ENCODE peak calls at places on chromosomes 7 and 10, in ten cellular contexts. X is GM12865, W is cardiac muscle cell, F is cardiac fibroblast, H is choroid plexus epithelial cell, J is neural crest cell, P is astrocyte of the spinal cord, M is Peyer's patch, A is AG04449, Q is left ventricle myocardium inferior. C is an unnamed sample.

GRCh38 chr7:104922187-104923009 is 91.6 kb upstream of the KMT2E start:
- DNase-seq in H (peak), M (no peak), P (no peak), W (peak), A (no peak), F (peak), X (no peak), Q (no peak), J (no peak), C (no peak)

GRCh38 chr10:5956146-5956914 is 21.0 kb downstream of the IL15RA start:
- DNase-seq in J (no peak), W (no peak), A (no peak), P (no peak), X (no peak), F (no peak), H (no peak), M (peak), Q (no peak), C (no peak)

GRCh38 chr7:115005942-115006341 is 84.0 kb downstream of the MDFIC start:
- DNase-seq in M (no peak), H (peak), Q (no peak), J (no peak), F (no peak), W (no peak), X (no peak), A (no peak), P (no peak), C (no peak)

GRCh38 chr10:119073584-119073983 is 7.0 kb downstream of the EIF3A start:
- DNase-seq in F (no peak), J (no peak), X (no peak), P (no peak), H (no peak), W (no peak), Q (no peak), A (no peak), M (no peak), C (no peak)

GRCh38 chr10:79137826-79138225 is 69.1 kb downstream of the ZMIZ1 start:
- DNase-seq in H (peak), X (peak), W (peak), Q (peak), F (no peak), P (peak), M (peak), J (no peak), A (no peak), C (peak)

GRCh38 chr7:151292850-151293249 is 44.4 kb upstream of the SMARCD3 start:
- DNase-seq in H (no peak), F (no peak), A (no peak), X (no peak), J (no peak), M (no peak), P (no peak), Q (no peak), W (no peak), C (no peak)

GRCh38 chr10:70074971-70075370 is 22.3 kb downstream of the MACROH2A2 start:
- DNase-seq in H (no peak), P (no peak), A (no peak), M (no peak), J (no peak), F (no peak), X (no peak), Q (no peak), W (no peak), C (no peak)

GRCh38 chr7:22617166-22617565 is 109.8 kb upstream of the IL6 start:
- DNase-seq in H (no peak), J (no peak), F (peak), Q (no peak), W (no peak), X (peak), A (no peak), M (no peak), P (no peak), C (no peak)

GRCh38 chr10:113100299-113100680 is 150.2 kb downstream of the TCF7L2 start:
- DNase-seq in A (no peak), F (no peak), J (no peak), Q (no peak), W (no peak), M (no peak), P (no peak), H (no peak), X (no peak), C (no peak)

GRCh38 chr7:152711444-152711944 is 35.6 kb upstream of the XRCC2 start:
- DNase-seq in W (no peak), H (no peak), X (no peak), M (no peak), P (no peak), A (no peak), J (no peak), F (no peak), Q (no peak), C (no peak)

GRCh38 chr7:932651-932975 is 21.9 kb downstream of the ADAP1 start:
- DNase-seq in J (no peak), W (no peak), H (no peak), A (no peak), M (peak), Q (no peak), X (no peak), P (no peak), F (no peak), C (no peak)

GRCh38 chr10:33150146-33150545 is 184.3 kb downstream of the NRP1 start:
- DNase-seq in Q (no peak), H (peak), W (peak), A (no peak), J (no peak), P (no peak), M (no peak), X (no peak), F (no peak), C (no peak)

GRCh38 chr7:37916673-37917660 is at the start of gene SFRP4:
- DNase-seq in W (peak), H (peak), A (no peak), M (peak), X (peak), F (peak), J (peak), Q (peak), P (peak), C (peak)
- TF ChIP-seq CTCF in W (peak), H (peak), A (peak), M (no peak), X (peak), F (peak), J (peak), Q (peak), P (peak), C (peak)

GRCh38 chr7:66837661-66838060 is 83.4 kb upstream of the TMEM248 start:
- DNase-seq in Q (no peak), A (no peak), M (no peak), H (no peak), P (no peak), J (no peak), W (no peak), F (no peak), X (no peak), C (no peak)

GRCh38 chr7:66839814-66840213 is 81.2 kb upstream of the TMEM248 start:
- DNase-seq in W (no peak), Q (no peak), F (no peak), X (no peak), A (no peak), J (no peak), H (no peak), P (no peak), M (no peak), C (no peak)

GRCh38 chr7:66832531-66833351 is 88.3 kb upstream of the TMEM248 start:
- DNase-seq in A (no peak), F (no peak), J (no peak), W (no peak), M (no peak), Q (no peak), P (no peak), H (no peak), X (no peak), C (no peak)

GRCh38 chr7:66840316-66840715 is 80.7 kb upstream of the TMEM248 start:
- DNase-seq in W (no peak), M (no peak), A (no peak), P (no peak), X (no peak), F (no peak), J (no peak), Q (no peak), H (no peak), C (no peak)

DNA sequence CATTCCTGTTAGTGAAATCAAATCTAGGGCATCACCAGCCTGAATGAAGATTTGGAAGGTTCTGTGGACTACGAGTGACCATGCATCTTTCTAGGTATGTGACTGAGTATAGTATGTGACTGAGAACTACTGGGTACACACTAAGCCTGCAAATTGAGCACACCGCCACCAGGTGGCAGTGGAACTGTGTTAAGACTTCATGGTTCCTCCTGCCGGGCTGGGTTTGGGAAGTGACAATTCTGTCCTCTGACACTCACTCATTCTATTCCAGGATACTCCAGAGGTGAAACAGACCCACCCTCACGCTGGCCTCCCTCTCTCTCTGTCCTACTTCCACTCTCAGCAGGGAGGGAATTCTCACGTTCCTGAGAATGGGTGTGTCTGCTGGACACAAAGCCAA is 84.0 kb upstream of the TMEM248 start:
- DNase-seq in A (no peak), F (peak), J (peak), X (peak), H (peak), Q (no peak), P (peak), W (peak), M (peak), C (peak)
- TF ChIP-seq CTCF in A (peak), F (peak), J (peak), X (peak), H (peak), Q (no peak), P (peak), W (peak), M (no peak), C (peak)

GRCh38 chr7:45869426-45869825 is 3.5 kb downstream of the CCDC201 start:
- DNase-seq in F (no peak), M (no peak), H (peak), P (peak), A (peak), Q (no peak), X (no peak), J (no peak), W (peak), C (no peak)

GRCh38 chr7:45873355-45873754 is 473 bp upstream of the CCDC201 start:
- DNase-seq in W (no peak), F (no peak), Q (no peak), X (no peak), J (no peak), H (no peak), P (no peak), M (no peak), A (no peak), C (no peak)

GRCh38 chr7:45873035-45873354 is at the start of gene CCDC201:
- DNase-seq in P (no peak), X (no peak), Q (no peak), H (no peak), W (no peak), M (no peak), A (no peak), F (no peak), J (no peak), C (no peak)

GRCh38 chr7:45874408-45875131 is 1.7 kb upstream of the CCDC201 start:
- DNase-seq in X (no peak), Q (no peak), M (no peak), W (peak), H (peak), A (peak), J (no peak), F (peak), P (peak), C (no peak)

GRCh38 chr7:45872116-45873034 is 507 bp downstream of the CCDC201 start:
- DNase-seq in H (peak), W (peak), X (peak), J (no peak), Q (no peak), A (no peak), M (no peak), F (peak), P (no peak), C (no peak)
- TF ChIP-seq CTCF in H (peak), W (peak), X (peak), J (peak), Q (peak), A (peak), M (no peak), F (peak), P (peak), C (no peak)

DNA sequence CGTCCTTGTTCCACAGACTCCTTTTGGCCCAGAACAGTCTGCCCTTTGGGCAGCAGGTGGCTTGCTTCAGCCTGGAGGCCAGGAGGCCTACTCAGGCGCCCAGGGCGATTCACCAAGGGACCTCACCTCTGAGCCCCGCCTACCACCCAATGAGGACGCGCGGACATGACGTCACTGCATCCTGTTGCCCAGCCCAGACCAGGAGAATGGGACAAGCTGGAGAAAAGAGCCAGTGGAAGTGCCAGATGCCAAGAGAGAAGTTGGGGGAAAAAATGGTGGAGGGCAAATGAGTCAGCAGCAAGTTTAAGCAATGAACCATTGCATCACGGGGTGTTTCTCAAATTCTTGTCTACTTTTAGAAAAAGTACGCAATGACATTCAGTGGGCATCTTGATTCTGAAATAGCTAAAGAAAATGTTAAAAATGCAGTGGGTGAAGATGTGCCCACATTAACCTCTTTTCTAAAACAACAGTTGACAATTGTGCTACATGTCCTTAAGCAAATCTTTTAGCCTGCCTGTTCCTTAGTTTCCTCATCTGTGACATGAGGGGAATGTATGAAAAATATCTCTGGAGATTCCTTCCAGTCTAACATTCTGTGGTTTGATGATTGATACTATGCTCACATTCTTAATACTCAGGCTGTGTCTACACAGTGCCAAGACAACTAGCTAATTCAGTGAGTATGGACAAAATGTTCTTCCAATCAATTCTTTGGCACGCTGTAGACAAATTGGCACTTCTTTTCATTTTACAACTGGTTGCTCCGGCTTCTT is 23.9 kb upstream of the LEP start:
- DNase-seq in P (peak), H (peak), A (no peak), M (no peak), W (peak), Q (peak), X (no peak), J (no peak), F (peak), C (no peak)
- TF ChIP-seq CTCF in P (no peak), H (no peak), A (no peak), M (no peak), W (no peak), Q (no peak), X (no peak), J (no peak), F (peak), C (no peak)

DNA sequence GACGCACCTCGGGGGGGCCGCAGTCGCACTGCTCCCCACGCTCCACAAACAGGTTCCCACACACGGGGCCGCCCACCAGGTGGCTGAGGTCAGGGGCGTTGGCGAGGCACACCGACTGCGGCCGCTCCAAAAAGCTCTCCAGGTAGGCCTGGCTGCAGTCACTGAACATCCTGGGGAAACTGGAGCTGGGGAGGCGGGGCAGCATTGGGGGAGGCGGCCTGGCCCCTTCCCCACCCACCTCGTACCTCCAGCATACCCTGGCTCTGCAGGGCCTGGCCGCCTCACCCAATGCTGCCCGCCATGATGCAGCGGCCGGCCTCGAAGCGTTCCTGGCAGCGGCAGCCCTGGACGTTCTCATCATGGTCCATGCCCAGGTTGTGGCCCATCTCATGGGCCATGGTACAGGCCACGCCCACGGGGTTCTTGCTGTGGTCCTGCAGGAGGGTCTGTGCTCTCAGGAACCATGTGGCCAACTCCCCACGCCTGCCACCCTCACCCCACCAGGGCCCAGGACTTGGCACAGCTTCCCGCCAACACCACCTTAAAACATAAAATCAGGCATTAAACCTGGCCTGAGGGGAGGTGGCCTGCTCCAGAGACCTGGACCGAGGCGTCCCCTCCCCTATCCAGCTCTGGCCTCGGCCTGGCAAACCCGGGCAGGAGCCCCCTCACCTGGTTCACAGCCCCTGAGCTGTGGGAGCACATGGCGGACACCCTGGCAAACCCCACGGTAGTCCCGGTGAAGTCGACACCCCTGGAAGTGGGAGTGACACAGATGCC is 5.0 kb downstream of the ADAM8 start:
- DNase-seq in M (no peak), J (no peak), W (no peak), H (no peak), Q (no peak), X (no peak), F (no peak), P (no peak), A (no peak), C (no peak)
- TF ChIP-seq CTCF in M (no peak), J (no peak), W (no peak), H (no peak), Q (no peak), X (no peak), F (no peak), P (no peak), A (no peak), C (no peak)

GRCh38 chr7:55052726-55053431 is 34.1 kb downstream of the EGFR start:
- DNase-seq in H (peak), P (peak), X (no peak), J (no peak), W (no peak), F (peak), M (no peak), Q (no peak), A (no peak), C (no peak)

GRCh38 chr7:55052081-55052480 is 33.3 kb downstream of the EGFR start:
- DNase-seq in W (peak), F (peak), H (peak), M (no peak), Q (no peak), J (no peak), X (no peak), P (peak), A (no peak), C (no peak)

GRCh38 chr7:55048221-55048859 is 29.5 kb downstream of the EGFR start:
- DNase-seq in Q (no peak), H (no peak), W (no peak), A (no peak), P (no peak), F (peak), X (no peak), M (no peak), J (no peak), C (no peak)

GRCh38 chr7:55053651-55054226 is 34.9 kb downstream of the EGFR start:
- DNase-seq in J (no peak), H (no peak), M (no peak), P (no peak), Q (no peak), X (no peak), W (no peak), A (no peak), F (peak), C (no peak)

DNA sequence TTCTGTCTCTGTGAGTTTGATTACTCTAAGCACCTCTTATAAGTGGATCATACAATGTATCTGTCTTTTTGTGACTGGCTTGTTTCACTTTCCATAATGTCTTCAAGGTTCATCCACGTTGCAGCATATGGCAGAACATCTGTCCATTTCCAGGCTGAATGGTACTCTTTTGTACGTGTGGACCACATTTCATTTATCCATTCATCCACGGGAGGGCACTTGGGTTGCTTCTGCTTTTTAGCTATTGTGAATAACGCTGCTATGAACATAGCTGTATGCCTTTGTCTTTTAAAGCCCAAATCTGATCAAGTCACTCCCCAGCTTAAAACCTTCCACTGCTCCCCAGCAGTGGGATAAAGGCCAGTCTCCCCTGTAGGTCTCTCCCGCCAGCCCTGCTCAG is 31.5 kb downstream of the EGFR start:
- DNase-seq in Q (no peak), J (no peak), A (no peak), F (peak), P (no peak), X (peak), M (no peak), W (no peak), H (no peak), C (no peak)
- TF ChIP-seq CTCF in Q (no peak), J (no peak), A (peak), F (no peak), P (no peak), X (peak), M (no peak), W (no peak), H (peak), C (no peak)

DNA sequence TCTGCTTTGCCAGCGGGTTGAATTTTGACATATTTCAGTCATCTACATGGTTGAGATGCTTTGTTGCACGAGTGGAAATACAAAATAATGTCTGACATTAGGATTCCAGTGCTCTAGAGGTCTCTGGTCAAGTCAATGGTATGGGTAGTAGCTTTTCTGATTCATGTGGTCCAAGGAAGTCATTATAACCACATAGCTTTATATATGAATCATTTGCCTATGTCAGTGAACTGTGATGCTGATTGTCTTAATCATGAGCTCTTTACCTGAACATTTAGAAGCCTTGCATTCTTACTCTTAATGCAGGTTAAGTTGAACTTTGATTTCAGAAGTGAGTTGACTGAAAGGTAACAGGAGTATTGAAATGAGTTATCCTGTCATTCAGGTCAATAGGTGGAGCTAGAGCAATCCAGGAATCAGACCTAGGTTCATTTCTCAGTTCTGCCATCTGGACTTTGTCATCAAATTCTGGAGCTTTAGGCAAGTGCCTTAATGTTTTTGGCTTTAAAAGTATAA is 3.3 kb downstream of the MAPK8 start:
- DNase-seq in X (peak), H (peak), P (peak), A (no peak), Q (no peak), M (no peak), J (no peak), W (peak), F (peak), C (no peak)
- TF ChIP-seq CTCF in X (peak), H (peak), P (no peak), A (no peak), Q (peak), M (no peak), J (no peak), W (peak), F (peak), C (no peak)

C was measured in activated CD8-positive, alpha-beta T cell treated with anti-CD3 and anti-CD28 coated beads for 36 hours.